ENCODE peak calls at places on chromosomes 7 and 10, in six cellular contexts. One of them, this sample, is unnamed. For H3K4me1, the result is how much of the 10 kb centered on the place peaks cover.

GRCh38 chr10:117476281-117476680 is 66.3 kb upstream of the EMX2 start:
- DNase-seq in PC-9: no peak
- DNase-seq in body of pancreas: no peak
- DNase-seq in H9: no peak
- DNase-seq in cardiac muscle cell: no peak
- DNase-seq in mesenchymal stem cell: no peak
- DNase-seq in this sample: no peak

GRCh38 chr7:108012499-108013430 is 9.8 kb upstream of the LAMB1 start:
- DNase-seq in mesenchymal stem cell: no peak
- DNase-seq in cardiac muscle cell: peak
- DNase-seq in PC-9: no peak
- DNase-seq in H9: no peak
- DNase-seq in body of pancreas: no peak
- DNase-seq in this sample: no peak

GRCh38 chr10:45063605-45064231 is 63.0 kb downstream of the ZNF22 start:
- DNase-seq in cardiac muscle cell: no peak
- DNase-seq in body of pancreas: no peak
- DNase-seq in PC-9: no peak
- DNase-seq in mesenchymal stem cell: no peak
- DNase-seq in H9: no peak
- DNase-seq in this sample: peak

GRCh38 chr7:76037310-76037709 is 10.5 kb downstream of the STYXL1 start:
- DNase-seq in H9: no peak
- DNase-seq in cardiac muscle cell: no peak
- DNase-seq in mesenchymal stem cell: peak
- DNase-seq in PC-9: no peak
- DNase-seq in body of pancreas: no peak
- DNase-seq in this sample: peak

GRCh38 chr7:70029993-70030392 is 431.7 kb downstream of the AUTS2 start:
- DNase-seq in H9: no peak
- DNase-seq in cardiac muscle cell: no peak
- DNase-seq in PC-9: no peak
- DNase-seq in body of pancreas: no peak
- DNase-seq in mesenchymal stem cell: no peak
- DNase-seq in this sample: no peak

GRCh38 chr7:128497405-128497804 is 20.9 kb downstream of the METTL2B start:
- DNase-seq in PC-9: no peak
- DNase-seq in H9: no peak
- DNase-seq in cardiac muscle cell: no peak
- DNase-seq in body of pancreas: no peak
- DNase-seq in mesenchymal stem cell: no peak
- DNase-seq in this sample: no peak

GRCh38 chr10:123512881-123513822 is 153.0 kb upstream of the GPR26 start:
- DNase-seq in cardiac muscle cell: peak
- DNase-seq in PC-9: no peak
- DNase-seq in mesenchymal stem cell: no peak
- DNase-seq in body of pancreas: no peak
- DNase-seq in H9: no peak
- DNase-seq in this sample: no peak

GRCh38 chr7:45589061-45589460 is 14.9 kb downstream of the ADCY1 start:
- DNase-seq in PC-9: no peak
- DNase-seq in mesenchymal stem cell: no peak
- DNase-seq in cardiac muscle cell: no peak
- DNase-seq in body of pancreas: no peak
- DNase-seq in H9: peak
- DNase-seq in this sample: no peak

GRCh38 chr7:27647052-27647451 is 15.6 kb downstream of the HIBADH start:
- DNase-seq in H9: no peak
- DNase-seq in cardiac muscle cell: no peak
- DNase-seq in PC-9: peak
- DNase-seq in mesenchymal stem cell: peak
- DNase-seq in body of pancreas: no peak
- DNase-seq in this sample: peak

GRCh38 chr10:22911889-22912762 is 15.7 kb upstream of the ARMC3 start:
- DNase-seq in PC-9: no peak
- DNase-seq in mesenchymal stem cell: peak
- DNase-seq in H9: no peak
- DNase-seq in body of pancreas: peak
- DNase-seq in cardiac muscle cell: peak
- DNase-seq in this sample: peak

GRCh38 chr7:38686888-38687287 is 55.7 kb upstream of the AMPH start:
- DNase-seq in body of pancreas: no peak
- DNase-seq in cardiac muscle cell: no peak
- DNase-seq in PC-9: no peak
- DNase-seq in H9: no peak
- DNase-seq in mesenchymal stem cell: no peak
- DNase-seq in this sample: peak

GRCh38 chr7:143436539-143436938 is 6.7 kb upstream of the TAS2R60 start:
- DNase-seq in H9: no peak
- DNase-seq in cardiac muscle cell: no peak
- DNase-seq in body of pancreas: no peak
- DNase-seq in PC-9: no peak
- DNase-seq in mesenchymal stem cell: no peak
- DNase-seq in this sample: no peak

GRCh38 chr10:15857001-15857608 is 3.2 kb downstream of the MINDY3 start:
- DNase-seq in cardiac muscle cell: no peak
- DNase-seq in H9: no peak
- DNase-seq in body of pancreas: no peak
- DNase-seq in mesenchymal stem cell: peak
- DNase-seq in PC-9: no peak
- DNase-seq in this sample: no peak

GRCh38 chr10:79390551-79391229 is 43.4 kb downstream of the PPIF start:
- DNase-seq in body of pancreas: peak
- DNase-seq in PC-9: no peak
- DNase-seq in cardiac muscle cell: no peak
- DNase-seq in H9: peak
- DNase-seq in mesenchymal stem cell: no peak
- DNase-seq in this sample: no peak

GRCh38 chr7:116021237-116021636 is 9.3 kb downstream of the TFEC start:
- DNase-seq in mesenchymal stem cell: no peak
- DNase-seq in cardiac muscle cell: peak
- DNase-seq in body of pancreas: no peak
- DNase-seq in H9: no peak
- DNase-seq in PC-9: no peak
- DNase-seq in this sample: no peak

GRCh38 chr10:29588640-29589421 is 45.9 kb downstream of the SVIL start:
- DNase-seq in H9: no peak
- DNase-seq in body of pancreas: no peak
- DNase-seq in PC-9: peak
- DNase-seq in mesenchymal stem cell: peak
- DNase-seq in cardiac muscle cell: no peak
- DNase-seq in this sample: peak

GRCh38 chr10:10785627-10786333 is 231.9 kb upstream of the CELF2 start:
- DNase-seq in H9: no peak
- DNase-seq in body of pancreas: no peak
- DNase-seq in mesenchymal stem cell: peak
- DNase-seq in cardiac muscle cell: no peak
- DNase-seq in PC-9: peak
- DNase-seq in this sample: peak

GRCh38 chr7:136272934-136273333 is 295.8 kb upstream of the MTPN start:
- DNase-seq in H9: no peak
- DNase-seq in body of pancreas: no peak
- DNase-seq in PC-9: no peak
- DNase-seq in mesenchymal stem cell: no peak
- DNase-seq in cardiac muscle cell: no peak
- DNase-seq in this sample: no peak

GRCh38 chr10:111113238-111113960 is 36.6 kb downstream of the ADRA2A start:
- DNase-seq in cardiac muscle cell: no peak
- DNase-seq in body of pancreas: no peak
- DNase-seq in H9: no peak
- DNase-seq in PC-9: no peak
- DNase-seq in mesenchymal stem cell: no peak
- DNase-seq in this sample: no peak

GRCh38 chr10:32937824-32938482 is 20.1 kb downstream of the ITGB1 start:
- DNase-seq in PC-9: no peak
- DNase-seq in cardiac muscle cell: peak
- DNase-seq in body of pancreas: no peak
- DNase-seq in H9: no peak
- DNase-seq in mesenchymal stem cell: peak
- DNase-seq in this sample: peak

GRCh38 chr10:128924918-128925317 is 542.1 kb upstream of the MGMT start:
- DNase-seq in cardiac muscle cell: no peak
- DNase-seq in mesenchymal stem cell: no peak
- DNase-seq in body of pancreas: no peak
- DNase-seq in PC-9: no peak
- DNase-seq in H9: no peak
- DNase-seq in this sample: no peak

GRCh38 chr10:100687143-100687953 is 58.0 kb upstream of the PAX2 start:
- DNase-seq in PC-9: no peak
- DNase-seq in H9: no peak
- DNase-seq in cardiac muscle cell: no peak
- DNase-seq in mesenchymal stem cell: no peak
- DNase-seq in body of pancreas: no peak
- DNase-seq in this sample: no peak

GRCh38 chr10:17201165-17202013 is at the start of gene TRDMT1:
- DNase-seq in H9: peak
- DNase-seq in body of pancreas: peak
- DNase-seq in PC-9: peak
- DNase-seq in mesenchymal stem cell: peak
- DNase-seq in cardiac muscle cell: peak
- DNase-seq in this sample: peak

GRCh38 chr7:105719395-105719794 is 138.1 kb upstream of the EFCAB10 start:
- DNase-seq in body of pancreas: no peak
- DNase-seq in mesenchymal stem cell: no peak
- DNase-seq in PC-9: no peak
- DNase-seq in H9: no peak
- DNase-seq in cardiac muscle cell: no peak
- DNase-seq in this sample: no peak

GRCh38 chr7:92835851-92836488 is 403 bp downstream of the CDK6 start:
- DNase-seq in cardiac muscle cell: no peak
- DNase-seq in H9: no peak
- DNase-seq in mesenchymal stem cell: peak
- DNase-seq in body of pancreas: peak
- DNase-seq in PC-9: peak
- DNase-seq in this sample: peak

GRCh38 chr7:50349963-50350944 is 45.7 kb downstream of the IKZF1 start:
- DNase-seq in cardiac muscle cell: no peak
- DNase-seq in H9: no peak
- DNase-seq in mesenchymal stem cell: no peak
- DNase-seq in body of pancreas: no peak
- DNase-seq in PC-9: no peak
- DNase-seq in this sample: no peak

GRCh38 chr10:95485030-95485429 is 76.1 kb downstream of the SORBS1 start:
- DNase-seq in mesenchymal stem cell: no peak
- DNase-seq in H9: no peak
- DNase-seq in body of pancreas: no peak
- DNase-seq in cardiac muscle cell: no peak
- DNase-seq in PC-9: no peak
- DNase-seq in this sample: peak

GRCh38 chr7:47771301-47771989 is 176.8 kb downstream of the PKD1L1 start:
- DNase-seq in PC-9: no peak
- DNase-seq in cardiac muscle cell: no peak
- DNase-seq in mesenchymal stem cell: no peak
- DNase-seq in H9: no peak
- DNase-seq in body of pancreas: no peak
- DNase-seq in this sample: no peak

GRCh38 chr7:155166673-155167370 is 96.7 kb downstream of the HTR5A start:
- DNase-seq in mesenchymal stem cell: peak
- DNase-seq in H9: no peak
- DNase-seq in cardiac muscle cell: no peak
- DNase-seq in PC-9: peak
- DNase-seq in body of pancreas: no peak
- DNase-seq in this sample: no peak

GRCh38 chr7:157679607-157680006 is 342.8 kb downstream of the DNAJB6 start:
- DNase-seq in PC-9: no peak
- DNase-seq in H9: peak
- DNase-seq in mesenchymal stem cell: no peak
- DNase-seq in cardiac muscle cell: no peak
- DNase-seq in body of pancreas: no peak
- DNase-seq in this sample: no peak

GRCh38 chr10:80015911-80016590 is 62.4 kb upstream of the TMEM254 start:
- DNase-seq in PC-9: no peak
- DNase-seq in body of pancreas: no peak
- DNase-seq in H9: no peak
- DNase-seq in cardiac muscle cell: no peak
- DNase-seq in mesenchymal stem cell: no peak
- DNase-seq in this sample: no peak

GRCh38 chr7:157406971-157407370 is 70.2 kb downstream of the DNAJB6 start:
- DNase-seq in mesenchymal stem cell: no peak
- DNase-seq in cardiac muscle cell: no peak
- DNase-seq in PC-9: no peak
- DNase-seq in body of pancreas: no peak
- DNase-seq in H9: no peak
- DNase-seq in this sample: no peak

GRCh38 chr10:104329754-104330153 is 8.5 kb downstream of the ITPRIP start:
- DNase-seq in PC-9: no peak
- DNase-seq in cardiac muscle cell: no peak
- DNase-seq in mesenchymal stem cell: peak
- DNase-seq in body of pancreas: no peak
- DNase-seq in H9: no peak
- DNase-seq in this sample: peak
- H3K4me1 ChIP-seq in PC-9: half or more
- H3K4me1 ChIP-seq in cardiac muscle cell: half or more
- H3K4me1 ChIP-seq in mesenchymal stem cell: half or more
- H3K4me1 ChIP-seq in body of pancreas: half or more
- H3K4me1 ChIP-seq in H9: under half
- H3K4me1 ChIP-seq in this sample: under half

GRCh38 chr7:139753079-139753692 is 24.6 kb downstream of the HIPK2 start:
- DNase-seq in PC-9: no peak
- DNase-seq in body of pancreas: no peak
- DNase-seq in H9: no peak
- DNase-seq in mesenchymal stem cell: no peak
- DNase-seq in cardiac muscle cell: no peak
- DNase-seq in this sample: no peak
- H3K27ac ChIP-seq in PC-9: no peak
- H3K27ac ChIP-seq in body of pancreas: no peak
- H3K27ac ChIP-seq in H9: no peak
- H3K27ac ChIP-seq in mesenchymal stem cell: no peak
- H3K27ac ChIP-seq in cardiac muscle cell: no peak
- H3K27ac ChIP-seq in this sample: no peak

DNA sequence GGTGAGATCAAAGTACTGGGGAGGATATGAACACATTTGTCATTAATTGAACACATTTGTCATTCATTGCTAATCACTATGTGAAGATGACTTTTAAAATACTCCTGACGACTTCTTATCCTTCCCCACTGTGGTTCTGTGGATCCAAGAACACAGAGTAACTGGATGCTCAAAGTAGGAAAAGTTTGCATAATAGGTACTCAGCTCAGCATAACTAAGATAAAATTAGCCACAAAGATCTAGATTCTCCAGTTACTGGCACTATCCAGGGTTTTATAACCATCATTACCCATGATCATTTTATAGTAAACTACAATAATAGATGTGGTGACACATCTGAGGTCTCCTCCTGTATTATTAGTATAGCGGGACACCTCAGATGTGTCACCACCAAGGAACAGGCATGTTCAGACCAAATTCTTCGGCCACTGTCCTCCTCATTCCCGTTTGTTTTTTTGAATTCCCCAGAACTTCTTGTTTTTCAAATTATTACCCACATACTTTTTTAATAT is 163.6 kb upstream of the LRRTM3 start:
- DNase-seq in body of pancreas: no peak
- DNase-seq in H9: no peak
- DNase-seq in mesenchymal stem cell: no peak
- DNase-seq in cardiac muscle cell: no peak
- DNase-seq in PC-9: no peak
- DNase-seq in this sample: no peak
- H3K4me1 ChIP-seq in body of pancreas: under half
- H3K4me1 ChIP-seq in H9: under half
- H3K4me1 ChIP-seq in mesenchymal stem cell: under half
- H3K4me1 ChIP-seq in cardiac muscle cell: under half
- H3K4me1 ChIP-seq in PC-9: under half
- H3K4me1 ChIP-seq in this sample: under half

GRCh38 chr7:130989006-130989795 is 255.2 kb upstream of the KLF14 start:
- DNase-seq in mesenchymal stem cell: no peak
- DNase-seq in cardiac muscle cell: no peak
- DNase-seq in body of pancreas: no peak
- DNase-seq in H9: no peak
- DNase-seq in PC-9: peak
- DNase-seq in this sample: no peak
- H3K27ac ChIP-seq in mesenchymal stem cell: no peak
- H3K27ac ChIP-seq in cardiac muscle cell: no peak
- H3K27ac ChIP-seq in body of pancreas: no peak
- H3K27ac ChIP-seq in H9: no peak
- H3K27ac ChIP-seq in PC-9: peak
- H3K27ac ChIP-seq in this sample: no peak

This sample was measured in foreskin keratinocyte.